ENCODE peak calls at places on chromosome 10, in nine cellular contexts. One of them, this sample, is unnamed.
A peak's percentile ranks its signal among the peaks of the same experiment; 100 is the strongest.

GRCh38 chr10:60428387-60428737 is 38.7 kb upstream of the ANK3 start:
- DNase-seq in stomach: no peak
- DNase-seq in A549: no peak
- DNase-seq in sigmoid colon: no peak
- DNase-seq in ovary: no peak
- DNase-seq in heart left ventricle: no peak
- DNase-seq in HepG2: no peak
- DNase-seq in esophagus squamous epithelium: no peak
- DNase-seq in Peyer's patch: no peak
- DNase-seq in this sample: no peak

GRCh38 chr10:103504181-103504783 is 10.8 kb downstream of the NEURL1 start:
- DNase-seq in stomach: peak; percentile 34
- DNase-seq in A549: peak; percentile 85
- DNase-seq in sigmoid colon: no peak
- DNase-seq in ovary: peak; percentile 72
- DNase-seq in heart left ventricle: no peak
- DNase-seq in HepG2: peak; percentile 89
- DNase-seq in esophagus squamous epithelium: no peak
- DNase-seq in Peyer's patch: no peak
- DNase-seq in this sample: peak; percentile 11

GRCh38 chr10:119754936-119755335 is 29.1 kb downstream of the INPP5F start:
- DNase-seq in stomach: no peak
- DNase-seq in A549: no peak
- DNase-seq in sigmoid colon: no peak
- DNase-seq in ovary: no peak
- DNase-seq in heart left ventricle: no peak
- DNase-seq in HepG2: peak; percentile 32
- DNase-seq in esophagus squamous epithelium: no peak
- DNase-seq in Peyer's patch: no peak
- DNase-seq in this sample: no peak

GRCh38 chr10:126384269-126384873 is 3.9 kb downstream of the ADAM12 start:
- DNase-seq in stomach: no peak
- DNase-seq in A549: no peak
- DNase-seq in sigmoid colon: no peak
- DNase-seq in ovary: no peak
- DNase-seq in heart left ventricle: no peak
- DNase-seq in HepG2: no peak
- DNase-seq in esophagus squamous epithelium: no peak
- DNase-seq in Peyer's patch: no peak
- DNase-seq in this sample: no peak

GRCh38 chr10:72011016-72011415 is 46.8 kb downstream of the CHST3 start:
- DNase-seq in stomach: no peak
- DNase-seq in A549: no peak
- DNase-seq in sigmoid colon: no peak
- DNase-seq in ovary: no peak
- DNase-seq in heart left ventricle: no peak
- DNase-seq in HepG2: no peak
- DNase-seq in esophagus squamous epithelium: no peak
- DNase-seq in Peyer's patch: no peak
- DNase-seq in this sample: no peak

GRCh38 chr10:45001382-45002148 is 842 bp downstream of the ZNF22 start:
- DNase-seq in stomach: peak; percentile 86
- DNase-seq in A549: peak; percentile 15
- DNase-seq in sigmoid colon: peak; percentile 83
- DNase-seq in ovary: no peak
- DNase-seq in heart left ventricle: peak; percentile 69
- DNase-seq in HepG2: no peak
- DNase-seq in esophagus squamous epithelium: no peak
- DNase-seq in Peyer's patch: peak; percentile 70
- DNase-seq in this sample: peak; percentile 80

GRCh38 chr10:95035343-95036283 is 33.7 kb downstream of the CYP2C8 start:
- DNase-seq in stomach: no peak
- DNase-seq in A549: no peak
- DNase-seq in sigmoid colon: no peak
- DNase-seq in ovary: no peak
- DNase-seq in heart left ventricle: no peak
- DNase-seq in HepG2: no peak
- DNase-seq in esophagus squamous epithelium: no peak
- DNase-seq in Peyer's patch: no peak
- DNase-seq in this sample: no peak

GRCh38 chr10:92813979-92814378 is 34.3 kb upstream of the EXOC6 start:
- DNase-seq in stomach: no peak
- DNase-seq in A549: no peak
- DNase-seq in sigmoid colon: no peak
- DNase-seq in ovary: no peak
- DNase-seq in heart left ventricle: no peak
- DNase-seq in HepG2: no peak
- DNase-seq in esophagus squamous epithelium: no peak
- DNase-seq in Peyer's patch: no peak
- DNase-seq in this sample: no peak

GRCh38 chr10:71770255-71770654 is 3.1 kb downstream of the VSIR start:
- DNase-seq in stomach: no peak
- DNase-seq in A549: no peak
- DNase-seq in sigmoid colon: no peak
- DNase-seq in ovary: no peak
- DNase-seq in heart left ventricle: no peak
- DNase-seq in HepG2: no peak
- DNase-seq in esophagus squamous epithelium: no peak
- DNase-seq in Peyer's patch: no peak
- DNase-seq in this sample: no peak

GRCh38 chr10:21298686-21299085 is 226.8 kb downstream of the SKIDA1 start:
- DNase-seq in stomach: no peak
- DNase-seq in A549: no peak
- DNase-seq in sigmoid colon: no peak
- DNase-seq in ovary: no peak
- DNase-seq in heart left ventricle: no peak
- DNase-seq in HepG2: no peak
- DNase-seq in esophagus squamous epithelium: no peak
- DNase-seq in Peyer's patch: no peak
- DNase-seq in this sample: no peak

GRCh38 chr10:78267598-78267997 is 233.9 kb downstream of the RPS24 start:
- DNase-seq in stomach: no peak
- DNase-seq in A549: no peak
- DNase-seq in sigmoid colon: no peak
- DNase-seq in ovary: no peak
- DNase-seq in heart left ventricle: no peak
- DNase-seq in HepG2: no peak
- DNase-seq in esophagus squamous epithelium: no peak
- DNase-seq in Peyer's patch: no peak
- DNase-seq in this sample: no peak

GRCh38 chr10:119834188-119834587 is 38.5 kb downstream of the MCMBP start:
- DNase-seq in stomach: no peak
- DNase-seq in A549: no peak
- DNase-seq in sigmoid colon: no peak
- DNase-seq in ovary: no peak
- DNase-seq in heart left ventricle: no peak
- DNase-seq in HepG2: no peak
- DNase-seq in esophagus squamous epithelium: no peak
- DNase-seq in Peyer's patch: no peak
- DNase-seq in this sample: peak; percentile 11

GRCh38 chr10:112373912-112374338 is at the start of gene ACSL5:
- DNase-seq in stomach: no peak
- DNase-seq in A549: no peak
- DNase-seq in sigmoid colon: no peak
- DNase-seq in ovary: no peak
- DNase-seq in heart left ventricle: no peak
- DNase-seq in HepG2: peak; percentile 95
- DNase-seq in esophagus squamous epithelium: no peak
- DNase-seq in Peyer's patch: no peak
- DNase-seq in this sample: no peak

GRCh38 chr10:43939389-43939938 is 290.8 kb upstream of the ZNF32 start:
- DNase-seq in stomach: no peak
- DNase-seq in A549: no peak
- DNase-seq in sigmoid colon: no peak
- DNase-seq in ovary: no peak
- DNase-seq in heart left ventricle: no peak
- DNase-seq in HepG2: no peak
- DNase-seq in esophagus squamous epithelium: no peak
- DNase-seq in Peyer's patch: no peak
- DNase-seq in this sample: no peak

GRCh38 chr10:21076381-21076780 is 179.3 kb upstream of the NEBL start:
- DNase-seq in stomach: no peak
- DNase-seq in A549: no peak
- DNase-seq in sigmoid colon: no peak
- DNase-seq in ovary: no peak
- DNase-seq in heart left ventricle: no peak
- DNase-seq in HepG2: no peak
- DNase-seq in esophagus squamous epithelium: no peak
- DNase-seq in Peyer's patch: no peak
- DNase-seq in this sample: no peak

GRCh38 chr10:27158421-27158820 is 3.3 kb downstream of the MASTL start:
- DNase-seq in stomach: no peak
- DNase-seq in A549: peak; percentile 19
- DNase-seq in sigmoid colon: no peak
- DNase-seq in ovary: no peak
- DNase-seq in heart left ventricle: no peak
- DNase-seq in HepG2: peak; percentile 13
- DNase-seq in esophagus squamous epithelium: no peak
- DNase-seq in Peyer's patch: no peak
- DNase-seq in this sample: no peak

GRCh38 chr10:59108296-59108695 is 68.1 kb upstream of the PHYHIPL start:
- DNase-seq in stomach: no peak
- DNase-seq in A549: no peak
- DNase-seq in sigmoid colon: no peak
- DNase-seq in ovary: no peak
- DNase-seq in heart left ventricle: no peak
- DNase-seq in HepG2: peak; percentile 57
- DNase-seq in esophagus squamous epithelium: no peak
- DNase-seq in Peyer's patch: no peak
- DNase-seq in this sample: no peak

GRCh38 chr10:514137-514671 is 175.3 kb downstream of the DIP2C start:
- DNase-seq in stomach: peak; percentile 73
- DNase-seq in A549: no peak
- DNase-seq in sigmoid colon: peak; percentile 90
- DNase-seq in ovary: peak; percentile 21
- DNase-seq in heart left ventricle: no peak
- DNase-seq in HepG2: peak; percentile 70
- DNase-seq in esophagus squamous epithelium: no peak
- DNase-seq in Peyer's patch: peak; percentile 50
- DNase-seq in this sample: no peak

GRCh38 chr10:130747359-130747758 is 564.2 kb downstream of the TCERG1L start:
- DNase-seq in stomach: no peak
- DNase-seq in A549: no peak
- DNase-seq in sigmoid colon: peak; percentile 7
- DNase-seq in ovary: no peak
- DNase-seq in heart left ventricle: peak; percentile 3
- DNase-seq in HepG2: no peak
- DNase-seq in esophagus squamous epithelium: no peak
- DNase-seq in Peyer's patch: peak; percentile 7
- DNase-seq in this sample: no peak

GRCh38 chr10:15863733-15864132 is 3.4 kb upstream of the MINDY3 start:
- DNase-seq in stomach: no peak
- DNase-seq in A549: no peak
- DNase-seq in sigmoid colon: no peak
- DNase-seq in ovary: no peak
- DNase-seq in heart left ventricle: no peak
- DNase-seq in HepG2: no peak
- DNase-seq in esophagus squamous epithelium: no peak
- DNase-seq in Peyer's patch: no peak
- DNase-seq in this sample: no peak

GRCh38 chr10:103535595-103535994 is 42.1 kb downstream of the NEURL1 start:
- DNase-seq in stomach: peak; percentile 8
- DNase-seq in A549: no peak
- DNase-seq in sigmoid colon: no peak
- DNase-seq in ovary: no peak
- DNase-seq in heart left ventricle: no peak
- DNase-seq in HepG2: no peak
- DNase-seq in esophagus squamous epithelium: no peak
- DNase-seq in Peyer's patch: peak; percentile 18
- DNase-seq in this sample: no peak

GRCh38 chr10:71391701-71392100 is 5.0 kb upstream of the CDH23 start:
- DNase-seq in stomach: no peak
- DNase-seq in A549: no peak
- DNase-seq in sigmoid colon: no peak
- DNase-seq in ovary: no peak
- DNase-seq in heart left ventricle: no peak
- DNase-seq in HepG2: no peak
- DNase-seq in esophagus squamous epithelium: no peak
- DNase-seq in Peyer's patch: no peak
- DNase-seq in this sample: no peak

DNA sequence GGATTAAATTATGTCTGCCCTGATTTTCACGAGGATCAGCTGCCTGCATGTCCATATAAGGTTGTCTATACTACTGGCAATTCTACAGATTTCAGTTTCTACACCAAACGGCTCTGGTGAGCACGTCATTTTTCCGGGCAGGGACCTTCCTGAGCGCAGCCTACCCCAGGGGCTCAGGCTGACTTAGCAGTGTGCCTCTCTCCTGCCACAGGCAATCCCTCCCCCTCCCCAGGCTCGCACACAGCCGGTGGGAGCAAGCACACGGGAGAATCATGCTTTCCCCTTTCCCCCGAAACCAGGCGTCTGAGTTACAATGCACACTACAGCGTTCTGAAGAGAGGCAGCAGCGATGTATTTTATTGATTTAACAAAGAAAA is 1.7 kb downstream of the KLF6 start:
- DNase-seq in stomach: peak; percentile 65
- DNase-seq in A549: no peak
- DNase-seq in sigmoid colon: peak; percentile 87
- DNase-seq in ovary: peak; percentile 70
- DNase-seq in heart left ventricle: peak; percentile 58
- DNase-seq in HepG2: no peak
- DNase-seq in esophagus squamous epithelium: no peak
- DNase-seq in Peyer's patch: peak; percentile 73
- DNase-seq in this sample: peak; percentile 70
- TF ChIP-seq POLR2A in stomach: no peak
- TF ChIP-seq POLR2A in A549: no peak
- TF ChIP-seq POLR2A in sigmoid colon: peak; percentile 37
- TF ChIP-seq POLR2A in ovary: peak; percentile 27
- TF ChIP-seq POLR2A in heart left ventricle: no peak
- TF ChIP-seq POLR2A in HepG2: peak; percentile 17
- TF ChIP-seq POLR2A in esophagus squamous epithelium: no peak
- TF ChIP-seq POLR2A in Peyer's patch: no peak
- TF ChIP-seq POLR2A in this sample: peak; percentile 70

GRCh38 chr10:63735305-63735704 is 214.1 kb downstream of the REEP3 start:
- DNase-seq in stomach: no peak
- DNase-seq in A549: no peak
- DNase-seq in sigmoid colon: no peak
- DNase-seq in ovary: no peak
- DNase-seq in heart left ventricle: no peak
- DNase-seq in HepG2: no peak
- DNase-seq in esophagus squamous epithelium: no peak
- DNase-seq in Peyer's patch: no peak
- DNase-seq in this sample: no peak
- TF ChIP-seq POLR2A in stomach: no peak
- TF ChIP-seq POLR2A in A549: no peak
- TF ChIP-seq POLR2A in sigmoid colon: no peak
- TF ChIP-seq POLR2A in ovary: no peak
- TF ChIP-seq POLR2A in heart left ventricle: no peak
- TF ChIP-seq POLR2A in HepG2: no peak
- TF ChIP-seq POLR2A in esophagus squamous epithelium: no peak
- TF ChIP-seq POLR2A in Peyer's patch: no peak
- TF ChIP-seq POLR2A in this sample: no peak

GRCh38 chr10:13743101-13743693 is 156.4 kb downstream of the PRPF18 start:
- DNase-seq in stomach: no peak
- DNase-seq in A549: no peak
- DNase-seq in sigmoid colon: peak; percentile 32
- DNase-seq in ovary: no peak
- DNase-seq in heart left ventricle: peak; percentile 50
- DNase-seq in HepG2: no peak
- DNase-seq in esophagus squamous epithelium: no peak
- DNase-seq in Peyer's patch: no peak
- DNase-seq in this sample: no peak
- TF ChIP-seq POLR2A in stomach: no peak
- TF ChIP-seq POLR2A in A549: no peak
- TF ChIP-seq POLR2A in sigmoid colon: no peak
- TF ChIP-seq POLR2A in ovary: no peak
- TF ChIP-seq POLR2A in heart left ventricle: no peak
- TF ChIP-seq POLR2A in HepG2: no peak
- TF ChIP-seq POLR2A in esophagus squamous epithelium: no peak
- TF ChIP-seq POLR2A in Peyer's patch: no peak
- TF ChIP-seq POLR2A in this sample: no peak

GRCh38 chr10:66924674-66925345 is 1.0 kb upstream of the LRRTM3 start:
- DNase-seq in stomach: no peak
- DNase-seq in A549: no peak
- DNase-seq in sigmoid colon: no peak
- DNase-seq in ovary: no peak
- DNase-seq in heart left ventricle: no peak
- DNase-seq in HepG2: no peak
- DNase-seq in esophagus squamous epithelium: no peak
- DNase-seq in Peyer's patch: no peak
- DNase-seq in this sample: no peak
- TF ChIP-seq POLR2A in stomach: no peak
- TF ChIP-seq POLR2A in A549: no peak
- TF ChIP-seq POLR2A in sigmoid colon: no peak
- TF ChIP-seq POLR2A in ovary: no peak
- TF ChIP-seq POLR2A in heart left ventricle: no peak
- TF ChIP-seq POLR2A in HepG2: no peak
- TF ChIP-seq POLR2A in esophagus squamous epithelium: no peak
- TF ChIP-seq POLR2A in Peyer's patch: no peak
- TF ChIP-seq POLR2A in this sample: no peak

This sample was measured in erythroblast.